ENCODE peak calls at places on chromosomes 7 and 10, in six cellular contexts. Y is cerebellum, A is PC-3, R is head of caudate nucleus, Q is right atrium auricular region, X is Right ventricle myocardium inferior. G is an unnamed sample.
A peak's percentile ranks its signal among the peaks of the same experiment; 100 is the strongest.

GRCh38 chr7:108838143-108838542 is 268.5 kb downstream of the DNAJB9 start:
- DNase-seq in X (no peak), R (no peak), Y (no peak), Q (no peak), A (no peak), G (no peak)

GRCh38 chr7:37480642-37481041 is 32.0 kb upstream of the ELMO1 start:
- DNase-seq in R (no peak), Y (no peak), A (no peak), X (no peak), Q (no peak), G (peak; percentile 42)

GRCh38 chr7:159025161-159025779 is 119.4 kb downstream of the VIPR2 start:
- DNase-seq in Y (no peak), Q (no peak), A (no peak), X (no peak), R (no peak), G (no peak)

GRCh38 chr10:122504551-122504950 is 43.2 kb downstream of the HTRA1 start:
- DNase-seq in Q (peak; percentile 88), A (peak; percentile 82), R (peak; percentile 97), X (peak; percentile 94), Y (peak; percentile 30), G (peak; percentile 92)

GRCh38 chr7:93707249-93707648 is 132.7 kb upstream of the CALCR start:
- DNase-seq in Y (no peak), A (no peak), R (no peak), X (no peak), Q (no peak), G (no peak)

GRCh38 chr10:29446327-29446726 is 157.5 kb downstream of the LYZL1 start:
- DNase-seq in A (no peak), R (no peak), Q (no peak), Y (no peak), X (no peak), G (no peak)

GRCh38 chr10:122249991-122250750 is 20.9 kb upstream of the BTBD16 start:
- DNase-seq in R (no peak), Q (peak; percentile 71), Y (no peak), X (peak; percentile 49), A (no peak), G (peak; percentile 88)

GRCh38 chr10:110214380-110214826 is 7.0 kb downstream of the MXI1 start:
- DNase-seq in A (no peak), X (no peak), Y (no peak), Q (no peak), R (peak; percentile 60), G (no peak)

GRCh38 chr10:91700788-91701444 is 68.0 kb upstream of the PPP1R3C start:
- DNase-seq in R (no peak), X (no peak), Q (no peak), A (peak; percentile 77), Y (no peak), G (no peak)

GRCh38 chr10:24344695-24345473 is 135.9 kb downstream of the KIAA1217 start:
- DNase-seq in Y (peak; percentile 51), A (no peak), Q (no peak), X (no peak), R (no peak), G (no peak)

GRCh38 chr7:156943091-156944041 is 6.1 kb upstream of the NOM1 start:
- DNase-seq in A (no peak), R (no peak), Q (no peak), Y (peak; percentile 53), X (no peak), G (no peak)